ENCODE peak calls at places on chromosome 6, in seven cellular contexts. One of them, this sample, is unnamed.

GRCh38 chr6:109503327-109504224 is 20.6 kb upstream of the ZBTB24 start:
- DNase-seq in HFF-Myc: no peak
- DNase-seq in brain microvascular endothelial cell: no peak
- DNase-seq in endothelial cell of umbilical vein: no peak
- DNase-seq in AG04450: no peak
- DNase-seq in BJ: no peak
- DNase-seq in nephron progenitor cell: no peak
- DNase-seq in this sample: no peak

GRCh38 chr6:74927299-74927698 is 278.6 kb downstream of the COL12A1 start:
- DNase-seq in HFF-Myc: no peak
- DNase-seq in brain microvascular endothelial cell: no peak
- DNase-seq in endothelial cell of umbilical vein: no peak
- DNase-seq in AG04450: no peak
- DNase-seq in BJ: no peak
- DNase-seq in nephron progenitor cell: no peak
- DNase-seq in this sample: no peak

GRCh38 chr6:159044899-159045727 is at the start of gene TAGAP:
- DNase-seq in HFF-Myc: no peak
- DNase-seq in brain microvascular endothelial cell: peak; percentile 9
- DNase-seq in endothelial cell of umbilical vein: no peak
- DNase-seq in AG04450: no peak
- DNase-seq in BJ: no peak
- DNase-seq in nephron progenitor cell: no peak
- DNase-seq in this sample: peak; percentile 80

GRCh38 chr6:24242924-24243323 is 114.9 kb downstream of the DCDC2 start:
- DNase-seq in HFF-Myc: no peak
- DNase-seq in brain microvascular endothelial cell: no peak
- DNase-seq in endothelial cell of umbilical vein: no peak
- DNase-seq in AG04450: no peak
- DNase-seq in BJ: no peak
- DNase-seq in nephron progenitor cell: no peak
- DNase-seq in this sample: no peak

GRCh38 chr6:106413722-106414121 is 53.2 kb downstream of the CRYBG1 start:
- DNase-seq in HFF-Myc: no peak
- DNase-seq in brain microvascular endothelial cell: no peak
- DNase-seq in endothelial cell of umbilical vein: no peak
- DNase-seq in AG04450: no peak
- DNase-seq in BJ: no peak
- DNase-seq in nephron progenitor cell: no peak
- DNase-seq in this sample: no peak

GRCh38 chr6:148814082-148814790 is 67.4 kb downstream of the UST start:
- DNase-seq in HFF-Myc: no peak
- DNase-seq in brain microvascular endothelial cell: no peak
- DNase-seq in endothelial cell of umbilical vein: no peak
- DNase-seq in AG04450: no peak
- DNase-seq in BJ: no peak
- DNase-seq in nephron progenitor cell: no peak
- DNase-seq in this sample: no peak

GRCh38 chr6:150680510-150680909 is 80.8 kb downstream of the PLEKHG1 start:
- DNase-seq in HFF-Myc: no peak
- DNase-seq in brain microvascular endothelial cell: no peak
- DNase-seq in endothelial cell of umbilical vein: no peak
- DNase-seq in AG04450: no peak
- DNase-seq in BJ: no peak
- DNase-seq in nephron progenitor cell: no peak
- DNase-seq in this sample: no peak

GRCh38 chr6:157106487-157106886 is 216.8 kb downstream of the TMEM242 start:
- DNase-seq in HFF-Myc: no peak
- DNase-seq in brain microvascular endothelial cell: peak; percentile 74
- DNase-seq in endothelial cell of umbilical vein: peak; percentile 40
- DNase-seq in AG04450: no peak
- DNase-seq in BJ: no peak
- DNase-seq in nephron progenitor cell: no peak
- DNase-seq in this sample: no peak

GRCh38 chr6:28587011-28587745 is 61.5 kb downstream of the GPX5 start:
- DNase-seq in HFF-Myc: no peak
- DNase-seq in brain microvascular endothelial cell: peak; percentile 47
- DNase-seq in endothelial cell of umbilical vein: no peak
- DNase-seq in AG04450: no peak
- DNase-seq in BJ: no peak
- DNase-seq in nephron progenitor cell: peak; percentile 48
- DNase-seq in this sample: peak; percentile 65

GRCh38 chr6:133101790-133102189 is 139.4 kb upstream of the EYA4 start:
- DNase-seq in HFF-Myc: no peak
- DNase-seq in brain microvascular endothelial cell: no peak
- DNase-seq in endothelial cell of umbilical vein: no peak
- DNase-seq in AG04450: no peak
- DNase-seq in BJ: no peak
- DNase-seq in nephron progenitor cell: no peak
- DNase-seq in this sample: no peak

GRCh38 chr6:133093957-133094356 is 147.2 kb upstream of the EYA4 start:
- DNase-seq in HFF-Myc: no peak
- DNase-seq in brain microvascular endothelial cell: no peak
- DNase-seq in endothelial cell of umbilical vein: no peak
- DNase-seq in AG04450: no peak
- DNase-seq in BJ: no peak
- DNase-seq in nephron progenitor cell: no peak
- DNase-seq in this sample: no peak

GRCh38 chr6:133097208-133097607 is 143.9 kb upstream of the EYA4 start:
- DNase-seq in HFF-Myc: no peak
- DNase-seq in brain microvascular endothelial cell: no peak
- DNase-seq in endothelial cell of umbilical vein: no peak
- DNase-seq in AG04450: no peak
- DNase-seq in BJ: no peak
- DNase-seq in nephron progenitor cell: no peak
- DNase-seq in this sample: no peak

GRCh38 chr6:133100870-133101269 is 140.3 kb upstream of the EYA4 start:
- DNase-seq in HFF-Myc: no peak
- DNase-seq in brain microvascular endothelial cell: no peak
- DNase-seq in endothelial cell of umbilical vein: no peak
- DNase-seq in AG04450: no peak
- DNase-seq in BJ: no peak
- DNase-seq in nephron progenitor cell: no peak
- DNase-seq in this sample: no peak

GRCh38 chr6:133099573-133099972 is 141.6 kb upstream of the EYA4 start:
- DNase-seq in HFF-Myc: peak; percentile 90
- DNase-seq in brain microvascular endothelial cell: peak; percentile 66
- DNase-seq in endothelial cell of umbilical vein: peak; percentile 31
- DNase-seq in AG04450: peak; percentile 87
- DNase-seq in BJ: peak; percentile 87
- DNase-seq in nephron progenitor cell: no peak
- DNase-seq in this sample: no peak
- TF ChIP-seq CTCF in HFF-Myc: no peak
- TF ChIP-seq CTCF in brain microvascular endothelial cell: no peak
- TF ChIP-seq CTCF in endothelial cell of umbilical vein: no peak
- TF ChIP-seq CTCF in AG04450: no peak
- TF ChIP-seq CTCF in BJ: no peak
- TF ChIP-seq CTCF in nephron progenitor cell: no peak
- TF ChIP-seq CTCF in this sample: no peak

GRCh38 chr6:4776493-4776966 is 326 bp downstream of the CDYL start:
- DNase-seq in HFF-Myc: no peak
- DNase-seq in brain microvascular endothelial cell: no peak
- DNase-seq in endothelial cell of umbilical vein: peak; percentile 40
- DNase-seq in AG04450: no peak
- DNase-seq in BJ: no peak
- DNase-seq in nephron progenitor cell: peak; percentile 70
- DNase-seq in this sample: peak; percentile 72

GRCh38 chr6:4774715-4775590 is 1.3 kb upstream of the CDYL start:
- DNase-seq in HFF-Myc: no peak
- DNase-seq in brain microvascular endothelial cell: peak; percentile 4
- DNase-seq in endothelial cell of umbilical vein: peak; percentile 22
- DNase-seq in AG04450: no peak
- DNase-seq in BJ: no peak
- DNase-seq in nephron progenitor cell: peak; percentile 21
- DNase-seq in this sample: no peak

GRCh38 chr6:4776967-4777925 is 1.0 kb downstream of the CDYL start:
- DNase-seq in HFF-Myc: no peak
- DNase-seq in brain microvascular endothelial cell: peak; percentile 17
- DNase-seq in endothelial cell of umbilical vein: peak; percentile 48
- DNase-seq in AG04450: no peak
- DNase-seq in BJ: no peak
- DNase-seq in nephron progenitor cell: no peak
- DNase-seq in this sample: peak; percentile 71

GRCh38 chr6:4774296-4774695 is 1.9 kb upstream of the CDYL start:
- DNase-seq in HFF-Myc: no peak
- DNase-seq in brain microvascular endothelial cell: no peak
- DNase-seq in endothelial cell of umbilical vein: no peak
- DNase-seq in AG04450: no peak
- DNase-seq in BJ: no peak
- DNase-seq in nephron progenitor cell: no peak
- DNase-seq in this sample: no peak

DNA sequence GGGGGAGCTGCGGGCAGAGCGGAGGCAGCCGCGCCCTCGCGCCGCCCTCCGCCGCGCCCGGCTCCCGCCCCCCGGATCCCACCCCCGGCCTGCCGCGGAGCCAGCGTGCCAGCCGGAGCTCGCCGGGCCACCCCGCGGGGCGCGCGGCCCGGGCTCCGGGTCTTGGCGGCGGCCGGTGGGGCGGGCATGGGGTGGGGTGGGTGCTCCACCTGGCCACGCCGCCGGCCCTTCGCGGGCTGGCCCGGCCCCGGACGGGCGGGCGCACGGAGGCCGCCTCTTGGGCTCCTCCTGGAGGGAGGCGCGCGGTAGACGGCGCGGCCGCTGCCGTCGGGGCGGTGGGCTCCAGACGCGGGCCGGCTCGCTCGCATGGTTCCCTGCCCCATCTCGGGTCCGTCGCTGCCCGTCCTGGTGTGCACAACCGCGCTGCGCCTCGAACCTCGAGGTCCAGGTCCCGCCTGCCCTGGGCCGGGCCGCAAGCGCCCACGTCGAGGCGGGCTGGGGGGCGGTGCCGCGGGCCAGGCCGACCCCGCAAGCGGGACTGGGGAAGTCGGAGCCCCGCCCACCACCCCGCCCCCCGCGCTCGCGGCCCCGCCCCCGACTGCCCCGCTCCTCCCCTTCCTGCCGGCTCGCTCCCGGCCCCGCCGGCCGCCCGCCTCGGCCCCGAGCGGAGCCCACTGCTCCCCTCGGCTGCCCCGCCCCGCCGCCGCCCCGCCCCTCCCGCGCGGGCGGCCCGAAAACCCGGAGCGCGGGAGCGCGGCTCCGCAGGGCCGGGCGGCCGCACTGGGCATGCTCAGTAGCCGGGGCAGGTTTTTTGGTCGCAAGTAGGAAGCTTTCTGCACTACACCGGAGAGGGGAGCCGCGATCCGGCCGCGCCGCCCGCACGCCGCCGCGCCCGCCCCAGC is at the start of gene CDYL:
- DNase-seq in HFF-Myc: peak; percentile 44
- DNase-seq in brain microvascular endothelial cell: peak; percentile 67
- DNase-seq in endothelial cell of umbilical vein: peak; percentile 82
- DNase-seq in AG04450: peak; percentile 51
- DNase-seq in BJ: peak; percentile 24
- DNase-seq in nephron progenitor cell: peak; percentile 93
- DNase-seq in this sample: peak; percentile 96
- TF ChIP-seq CTCF in HFF-Myc: peak; percentile 3
- TF ChIP-seq CTCF in brain microvascular endothelial cell: no peak
- TF ChIP-seq CTCF in endothelial cell of umbilical vein: peak; percentile 23
- TF ChIP-seq CTCF in AG04450: peak; percentile 2
- TF ChIP-seq CTCF in BJ: no peak
- TF ChIP-seq CTCF in nephron progenitor cell: no peak
- TF ChIP-seq CTCF in this sample: peak; percentile 23

DNA sequence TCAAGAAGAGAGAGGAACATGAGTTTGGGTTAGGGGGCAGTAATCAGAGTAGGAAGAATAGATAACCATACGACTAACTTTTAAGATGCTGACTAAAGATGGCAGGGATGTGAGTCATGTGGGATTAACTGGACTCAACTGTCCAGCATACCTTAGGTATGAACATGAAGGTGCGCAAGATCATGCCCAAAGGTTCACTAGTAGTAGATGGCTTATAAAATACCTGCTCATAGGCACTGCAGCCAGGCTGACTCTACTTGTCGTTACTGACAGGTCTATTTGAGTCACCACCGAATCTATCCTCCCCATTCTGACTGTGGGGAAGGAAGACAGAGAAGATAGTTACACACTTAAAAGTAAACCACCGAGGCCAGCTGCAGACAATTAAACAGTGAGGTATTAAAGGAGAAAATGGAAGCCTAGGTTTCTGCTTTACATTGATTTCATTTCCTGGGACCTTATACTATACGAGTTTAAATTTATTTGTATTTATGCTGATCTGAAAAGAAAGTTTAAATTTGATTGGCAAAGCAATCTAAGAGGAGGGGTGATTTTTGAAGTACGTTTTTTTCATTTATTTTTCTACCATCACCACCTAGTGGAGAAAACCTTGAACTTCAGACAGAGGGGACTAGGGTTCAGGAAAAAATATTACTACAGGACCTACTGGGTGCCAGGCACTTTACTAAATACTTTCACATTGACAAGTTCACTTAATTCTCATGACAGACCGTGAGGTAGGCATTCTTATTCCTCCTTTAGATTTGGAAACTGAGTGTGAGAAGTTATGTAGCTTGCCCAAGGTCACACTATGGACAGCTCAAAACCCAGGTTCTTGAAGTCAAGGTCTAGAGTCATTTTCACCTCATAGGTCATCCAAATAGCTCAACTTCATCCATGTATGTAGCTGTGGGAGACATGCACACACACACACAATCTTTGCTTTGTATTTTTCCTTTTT is 4.0 kb upstream of the WRNIP1 start:
- DNase-seq in HFF-Myc: no peak
- DNase-seq in brain microvascular endothelial cell: no peak
- DNase-seq in endothelial cell of umbilical vein: peak; percentile 26
- DNase-seq in AG04450: no peak
- DNase-seq in BJ: no peak
- DNase-seq in nephron progenitor cell: no peak
- DNase-seq in this sample: no peak
- TF ChIP-seq CTCF in HFF-Myc: peak; percentile 5
- TF ChIP-seq CTCF in brain microvascular endothelial cell: peak; percentile 36
- TF ChIP-seq CTCF in endothelial cell of umbilical vein: peak; percentile 27
- TF ChIP-seq CTCF in AG04450: peak; percentile 20
- TF ChIP-seq CTCF in BJ: peak; percentile 28
- TF ChIP-seq CTCF in nephron progenitor cell: peak; percentile 43
- TF ChIP-seq CTCF in this sample: peak; percentile 46

GRCh38 chr6:100078509-100078908 is 84.5 kb upstream of the MCHR2 start:
- DNase-seq in HFF-Myc: no peak
- DNase-seq in brain microvascular endothelial cell: peak; percentile 20
- DNase-seq in endothelial cell of umbilical vein: peak; percentile 12
- DNase-seq in AG04450: no peak
- DNase-seq in BJ: no peak
- DNase-seq in nephron progenitor cell: peak; percentile 12
- DNase-seq in this sample: no peak
- TF ChIP-seq CTCF in HFF-Myc: peak; percentile 69
- TF ChIP-seq CTCF in brain microvascular endothelial cell: peak; percentile 70
- TF ChIP-seq CTCF in endothelial cell of umbilical vein: peak; percentile 37
- TF ChIP-seq CTCF in AG04450: peak; percentile 47
- TF ChIP-seq CTCF in BJ: peak; percentile 68
- TF ChIP-seq CTCF in nephron progenitor cell: no peak
- TF ChIP-seq CTCF in this sample: no peak